ENCODE peak calls at places on chromosome 9, in nine cellular contexts. One of them, this sample, is unnamed.
A peak's percentile ranks its signal among the peaks of the same experiment; 100 is the strongest.

GRCh38 chr9:555493-555892 is 286.0 kb upstream of the DMRT1 start:
- DNase-seq in cardiac fibroblast: no peak
- DNase-seq in IMR-90: no peak
- DNase-seq in NB4: no peak
- DNase-seq in astrocyte of the cerebellum: no peak
- DNase-seq in stomach: no peak
- DNase-seq in left lung: no peak
- DNase-seq in neural progenitor cell: no peak
- DNase-seq in pancreas: no peak
- DNase-seq in this sample: no peak

GRCh38 chr9:89605181-89606048 is 603 bp downstream of the GADD45G start:
- DNase-seq in cardiac fibroblast: peak; percentile 39
- DNase-seq in IMR-90: peak; percentile 19
- DNase-seq in NB4: peak; percentile 64
- DNase-seq in astrocyte of the cerebellum: no peak
- DNase-seq in stomach: peak; percentile 57
- DNase-seq in left lung: peak; percentile 94
- DNase-seq in neural progenitor cell: peak; percentile 62
- DNase-seq in pancreas: peak; percentile 79
- DNase-seq in this sample: no peak

GRCh38 chr9:12633016-12633765 is 60.0 kb upstream of the TYRP1 start:
- DNase-seq in cardiac fibroblast: no peak
- DNase-seq in IMR-90: no peak
- DNase-seq in NB4: no peak
- DNase-seq in astrocyte of the cerebellum: no peak
- DNase-seq in stomach: no peak
- DNase-seq in left lung: peak; percentile 15
- DNase-seq in neural progenitor cell: no peak
- DNase-seq in pancreas: no peak
- DNase-seq in this sample: no peak

GRCh38 chr9:104974053-104974983 is 46.4 kb upstream of the ABCA1 start:
- DNase-seq in cardiac fibroblast: no peak
- DNase-seq in IMR-90: no peak
- DNase-seq in NB4: no peak
- DNase-seq in astrocyte of the cerebellum: no peak
- DNase-seq in stomach: no peak
- DNase-seq in left lung: no peak
- DNase-seq in neural progenitor cell: no peak
- DNase-seq in pancreas: no peak
- DNase-seq in this sample: no peak

GRCh38 chr9:33799928-33800689 is 4.7 kb downstream of the PRSS3 start:
- DNase-seq in cardiac fibroblast: no peak
- DNase-seq in IMR-90: no peak
- DNase-seq in NB4: no peak
- DNase-seq in astrocyte of the cerebellum: no peak
- DNase-seq in stomach: no peak
- DNase-seq in left lung: no peak
- DNase-seq in neural progenitor cell: no peak
- DNase-seq in pancreas: peak; percentile 63
- DNase-seq in this sample: no peak

GRCh38 chr9:85118990-85119755 is 449.6 kb downstream of the NTRK2 start:
- DNase-seq in cardiac fibroblast: peak; percentile 3
- DNase-seq in IMR-90: no peak
- DNase-seq in NB4: no peak
- DNase-seq in astrocyte of the cerebellum: no peak
- DNase-seq in stomach: no peak
- DNase-seq in left lung: no peak
- DNase-seq in neural progenitor cell: no peak
- DNase-seq in pancreas: no peak
- DNase-seq in this sample: no peak

GRCh38 chr9:113593682-113594281 is 130.3 kb downstream of the RGS3 start:
- DNase-seq in cardiac fibroblast: peak; percentile 99
- DNase-seq in IMR-90: peak; percentile 98
- DNase-seq in NB4: peak; percentile 89
- DNase-seq in astrocyte of the cerebellum: peak; percentile 92
- DNase-seq in stomach: peak; percentile 88
- DNase-seq in left lung: peak; percentile 83
- DNase-seq in neural progenitor cell: peak; percentile 98
- DNase-seq in pancreas: peak; percentile 92
- DNase-seq in this sample: peak; percentile 97

GRCh38 chr9:2307480-2307879 is 292.3 kb downstream of the SMARCA2 start:
- DNase-seq in cardiac fibroblast: peak; percentile 16
- DNase-seq in IMR-90: peak; percentile 33
- DNase-seq in NB4: no peak
- DNase-seq in astrocyte of the cerebellum: no peak
- DNase-seq in stomach: no peak
- DNase-seq in left lung: no peak
- DNase-seq in neural progenitor cell: no peak
- DNase-seq in pancreas: no peak
- DNase-seq in this sample: peak; percentile 88

GRCh38 chr9:117492476-117492875 is 77.6 kb upstream of the ASTN2 start:
- DNase-seq in cardiac fibroblast: no peak
- DNase-seq in IMR-90: no peak
- DNase-seq in NB4: no peak
- DNase-seq in astrocyte of the cerebellum: no peak
- DNase-seq in stomach: no peak
- DNase-seq in left lung: no peak
- DNase-seq in neural progenitor cell: peak; percentile 40
- DNase-seq in pancreas: no peak
- DNase-seq in this sample: no peak

GRCh38 chr9:124613849-124614248 is 106.7 kb upstream of the NR5A1 start:
- DNase-seq in cardiac fibroblast: no peak
- DNase-seq in IMR-90: no peak
- DNase-seq in NB4: peak; percentile 21
- DNase-seq in astrocyte of the cerebellum: no peak
- DNase-seq in stomach: no peak
- DNase-seq in left lung: no peak
- DNase-seq in neural progenitor cell: no peak
- DNase-seq in pancreas: no peak
- DNase-seq in this sample: no peak

GRCh38 chr9:107750741-107751521 is 261.4 kb upstream of the KLF4 start:
- DNase-seq in cardiac fibroblast: peak; percentile 99
- DNase-seq in IMR-90: peak; percentile 99
- DNase-seq in NB4: peak; percentile 50
- DNase-seq in astrocyte of the cerebellum: peak; percentile 98
- DNase-seq in stomach: peak; percentile 81
- DNase-seq in left lung: peak; percentile 80
- DNase-seq in neural progenitor cell: no peak
- DNase-seq in pancreas: peak; percentile 51
- DNase-seq in this sample: peak; percentile 95

GRCh38 chr9:91847576-91847975 is 102.5 kb downstream of the ROR2 start:
- DNase-seq in cardiac fibroblast: peak; percentile 78
- DNase-seq in IMR-90: peak; percentile 74
- DNase-seq in NB4: no peak
- DNase-seq in astrocyte of the cerebellum: no peak
- DNase-seq in stomach: peak; percentile 15
- DNase-seq in left lung: no peak
- DNase-seq in neural progenitor cell: no peak
- DNase-seq in pancreas: no peak
- DNase-seq in this sample: peak; percentile 33

GRCh38 chr9:120875954-120876841 is 790 bp downstream of the PHF19 start:
- DNase-seq in cardiac fibroblast: peak; percentile 88
- DNase-seq in IMR-90: peak; percentile 85
- DNase-seq in NB4: peak; percentile 97
- DNase-seq in astrocyte of the cerebellum: peak; percentile 38
- DNase-seq in stomach: peak; percentile 79
- DNase-seq in left lung: peak; percentile 95
- DNase-seq in neural progenitor cell: peak; percentile 70
- DNase-seq in pancreas: peak; percentile 67
- DNase-seq in this sample: peak; percentile 43

GRCh38 chr9:35180801-35181200 is 19.0 kb downstream of the UNC13B start:
- DNase-seq in cardiac fibroblast: no peak
- DNase-seq in IMR-90: no peak
- DNase-seq in NB4: no peak
- DNase-seq in astrocyte of the cerebellum: no peak
- DNase-seq in stomach: no peak
- DNase-seq in left lung: no peak
- DNase-seq in neural progenitor cell: no peak
- DNase-seq in pancreas: no peak
- DNase-seq in this sample: no peak

GRCh38 chr9:8660383-8660782 is 860.8 kb upstream of the DMAC1 start:
- DNase-seq in cardiac fibroblast: peak; percentile 7
- DNase-seq in IMR-90: no peak
- DNase-seq in NB4: peak; percentile 76
- DNase-seq in astrocyte of the cerebellum: peak; percentile 89
- DNase-seq in stomach: peak; percentile 49
- DNase-seq in left lung: no peak
- DNase-seq in neural progenitor cell: no peak
- DNase-seq in pancreas: peak; percentile 44
- DNase-seq in this sample: no peak

DNA sequence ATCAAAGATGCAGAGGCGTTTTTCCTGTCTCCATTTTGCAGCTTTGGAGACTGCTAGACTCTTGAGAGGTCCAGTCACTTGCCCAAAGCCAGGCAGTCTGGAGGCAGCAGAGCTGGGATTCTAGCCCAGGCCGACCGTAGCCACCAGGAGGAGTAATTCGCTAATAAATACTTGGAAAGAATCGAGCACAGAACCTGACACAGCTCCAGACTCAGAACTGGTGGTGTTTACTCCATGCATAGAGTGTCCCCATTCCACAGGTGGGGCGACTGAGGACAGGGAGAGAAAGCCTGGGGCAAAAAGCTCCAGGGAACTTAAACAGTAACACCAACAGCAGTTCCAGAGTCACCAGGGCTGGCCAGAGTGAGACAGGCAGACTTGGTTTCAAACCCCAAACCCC is 10.7 kb upstream of the CERCAM start:
- DNase-seq in cardiac fibroblast: peak; percentile 55
- DNase-seq in IMR-90: no peak
- DNase-seq in NB4: peak; percentile 28
- DNase-seq in astrocyte of the cerebellum: no peak
- DNase-seq in stomach: no peak
- DNase-seq in left lung: no peak
- DNase-seq in neural progenitor cell: peak; percentile 64
- DNase-seq in pancreas: no peak
- DNase-seq in this sample: no peak
- TF ChIP-seq CTCF in cardiac fibroblast: peak; percentile 45
- TF ChIP-seq CTCF in IMR-90: peak; percentile 18
- TF ChIP-seq CTCF in NB4: peak; percentile 18
- TF ChIP-seq CTCF in astrocyte of the cerebellum: peak; percentile 52
- TF ChIP-seq CTCF in stomach: no peak
- TF ChIP-seq CTCF in left lung: no peak
- TF ChIP-seq CTCF in neural progenitor cell: peak; percentile 38
- TF ChIP-seq CTCF in pancreas: no peak
- TF ChIP-seq CTCF in this sample: peak; percentile 36

GRCh38 chr9:127421057-127421456 is 3.1 kb upstream of the ZNF79 start:
- DNase-seq in cardiac fibroblast: no peak
- DNase-seq in IMR-90: no peak
- DNase-seq in NB4: no peak
- DNase-seq in astrocyte of the cerebellum: no peak
- DNase-seq in stomach: no peak
- DNase-seq in left lung: no peak
- DNase-seq in neural progenitor cell: no peak
- DNase-seq in pancreas: no peak
- DNase-seq in this sample: no peak

GRCh38 chr9:127423934-127424668 is at the start of gene ZNF79:
- DNase-seq in cardiac fibroblast: peak; percentile 93
- DNase-seq in IMR-90: peak; percentile 88
- DNase-seq in NB4: peak; percentile 92
- DNase-seq in astrocyte of the cerebellum: peak; percentile 76
- DNase-seq in stomach: peak; percentile 95
- DNase-seq in left lung: peak; percentile 97
- DNase-seq in neural progenitor cell: peak; percentile 97
- DNase-seq in pancreas: peak; percentile 93
- DNase-seq in this sample: peak; percentile 56

GRCh38 chr9:127422133-127422782 is 1.9 kb upstream of the ZNF79 start:
- DNase-seq in cardiac fibroblast: no peak
- DNase-seq in IMR-90: no peak
- DNase-seq in NB4: no peak
- DNase-seq in astrocyte of the cerebellum: no peak
- DNase-seq in stomach: no peak
- DNase-seq in left lung: no peak
- DNase-seq in neural progenitor cell: no peak
- DNase-seq in pancreas: no peak
- DNase-seq in this sample: no peak

GRCh38 chr9:127423591-127423933 is 620 bp upstream of the ZNF79 start:
- DNase-seq in cardiac fibroblast: no peak
- DNase-seq in IMR-90: no peak
- DNase-seq in NB4: no peak
- DNase-seq in astrocyte of the cerebellum: no peak
- DNase-seq in stomach: no peak
- DNase-seq in left lung: no peak
- DNase-seq in neural progenitor cell: no peak
- DNase-seq in pancreas: no peak
- DNase-seq in this sample: no peak

DNA sequence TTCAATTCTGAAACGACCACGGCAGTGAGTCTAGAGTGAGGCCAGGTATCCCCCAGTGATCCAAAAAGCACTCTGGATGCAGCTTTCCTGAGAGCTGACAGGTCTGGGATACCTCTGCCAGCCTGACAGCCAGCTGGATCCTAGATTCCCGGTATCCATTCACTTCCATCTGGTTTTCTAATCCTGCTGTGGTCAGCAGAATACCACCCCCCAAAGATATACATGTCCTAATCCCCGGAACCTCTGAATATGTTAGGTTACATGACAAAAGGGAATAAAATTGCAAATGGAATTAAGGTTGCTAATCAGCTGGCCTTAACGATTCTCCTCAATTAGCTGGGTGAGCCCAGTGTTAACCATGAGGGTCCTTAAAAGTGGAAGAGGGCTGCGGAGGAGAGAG is 1.4 kb upstream of the ZNF79 start:
- DNase-seq in cardiac fibroblast: no peak
- DNase-seq in IMR-90: no peak
- DNase-seq in NB4: no peak
- DNase-seq in astrocyte of the cerebellum: no peak
- DNase-seq in stomach: no peak
- DNase-seq in left lung: no peak
- DNase-seq in neural progenitor cell: no peak
- DNase-seq in pancreas: no peak
- DNase-seq in this sample: no peak
- H3K4me3 ChIP-seq in cardiac fibroblast: peak overlapping the region; percentile 90
- H3K4me3 ChIP-seq in IMR-90: peak overlapping the region; percentile 69
- H3K4me3 ChIP-seq in NB4: peak overlapping the region; percentile 86
- H3K4me3 ChIP-seq in astrocyte of the cerebellum: peak overlapping the region; percentile 90
- H3K4me3 ChIP-seq in stomach: peak overlapping the region; percentile 98
- H3K4me3 ChIP-seq in left lung: peak overlapping the region; percentile 90
- H3K4me3 ChIP-seq in neural progenitor cell: peak overlapping the region; percentile 92
- H3K4me3 ChIP-seq in pancreas: peak overlapping the region; percentile 87
- H3K4me3 ChIP-seq in this sample: peak overlapping the region; percentile 83

DNA sequence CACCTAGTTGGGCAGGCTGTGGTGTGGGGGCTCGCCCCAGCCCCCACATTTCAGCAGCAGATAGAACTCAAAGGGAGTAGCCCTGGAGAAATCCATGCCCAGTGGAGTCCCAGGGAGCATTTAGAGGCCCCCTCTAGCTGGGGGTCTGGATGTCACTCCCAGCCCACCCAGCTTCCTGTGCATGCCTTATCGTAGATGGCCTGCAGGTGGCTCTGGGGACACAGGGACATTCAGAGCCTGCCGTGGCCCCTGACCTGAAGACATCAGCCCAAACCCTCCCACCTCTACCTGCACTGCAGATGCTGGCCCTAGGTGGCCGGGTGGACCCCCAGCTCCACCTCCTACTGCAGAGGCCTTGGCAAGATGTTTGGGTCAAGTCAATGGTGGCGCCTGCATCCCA is 49.0 kb upstream of the LMX1B start:
- DNase-seq in cardiac fibroblast: no peak
- DNase-seq in IMR-90: no peak
- DNase-seq in NB4: no peak
- DNase-seq in astrocyte of the cerebellum: no peak
- DNase-seq in stomach: no peak
- DNase-seq in left lung: no peak
- DNase-seq in neural progenitor cell: peak; percentile 51
- DNase-seq in pancreas: no peak
- DNase-seq in this sample: no peak
- TF ChIP-seq CTCF in cardiac fibroblast: peak; percentile 7
- TF ChIP-seq CTCF in IMR-90: no peak
- TF ChIP-seq CTCF in NB4: peak; percentile 38
- TF ChIP-seq CTCF in astrocyte of the cerebellum: no peak
- TF ChIP-seq CTCF in stomach: no peak
- TF ChIP-seq CTCF in left lung: no peak
- TF ChIP-seq CTCF in neural progenitor cell: peak; percentile 57
- TF ChIP-seq CTCF in pancreas: no peak
- TF ChIP-seq CTCF in this sample: peak; percentile 4

GRCh38 chr9:14320272-14321245 is 6.6 kb upstream of the NFIB start:
- DNase-seq in cardiac fibroblast: peak; percentile 96
- DNase-seq in IMR-90: peak; percentile 95
- DNase-seq in NB4: peak; percentile 48
- DNase-seq in astrocyte of the cerebellum: peak; percentile 99
- DNase-seq in stomach: peak; percentile 43
- DNase-seq in left lung: no peak
- DNase-seq in neural progenitor cell: no peak
- DNase-seq in pancreas: no peak
- DNase-seq in this sample: peak; percentile 31
- H3K4me3 ChIP-seq in cardiac fibroblast: peak overlapping the region; percentile 59
- H3K4me3 ChIP-seq in IMR-90: no peak overlapping the region
- H3K4me3 ChIP-seq in NB4: no peak overlapping the region
- H3K4me3 ChIP-seq in astrocyte of the cerebellum: peak overlapping the region; percentile 47
- H3K4me3 ChIP-seq in stomach: peak overlapping the region; percentile 58
- H3K4me3 ChIP-seq in left lung: peak overlapping the region; percentile 42
- H3K4me3 ChIP-seq in neural progenitor cell: no peak overlapping the region
- H3K4me3 ChIP-seq in pancreas: peak overlapping the region; percentile 74
- H3K4me3 ChIP-seq in this sample: no peak overlapping the region

This sample was measured in BJ.